ENCODE peak calls at places on chromosomes 11 and 22, in ten cellular contexts. A, I, H, X, F, C, Y, J, M and D are unnamed samples.

GRCh38 chr22:39514373-39514973 is 5.9 kb upstream of the ATF4 start:
- DNase-seq in J (no peak), X (no peak), H (peak), I (no peak), Y (peak), M (peak), C (peak), A (peak), F (peak), D (no peak)

GRCh38 chr11:27234043-27234668 is 128.9 kb downstream of the CCDC34 start:
- DNase-seq in M (no peak), J (peak), H (peak), X (peak), C (no peak), F (peak), Y (no peak), I (peak), A (peak), D (peak)

GRCh38 chr22:22397292-22397870 is 111.2 kb downstream of the ZNF280B start:
- DNase-seq in C (no peak), Y (peak), A (peak), F (peak), H (peak), I (no peak), M (no peak), J (peak), X (no peak), D (no peak)

GRCh38 chr11:91790873-91791468 is 433.6 kb upstream of the FAT3 start:
- DNase-seq in I (no peak), M (no peak), Y (peak), A (no peak), C (no peak), F (no peak), H (no peak), X (no peak), J (peak), D (no peak)

GRCh38 chr22:38872831-38873248 is 824 bp upstream of the CBX6 start:
- DNase-seq in J (peak), A (no peak), Y (peak), I (no peak), M (peak), H (peak), F (no peak), X (no peak), C (peak), D (no peak)

GRCh38 chr11:9982796-9983579 is 311.0 kb downstream of the SBF2 start:
- DNase-seq in M (peak), C (peak), J (peak), F (no peak), Y (no peak), H (peak), A (peak), X (peak), I (no peak), D (no peak)

GRCh38 chr22:39181778-39182177 is 29.3 kb upstream of the CBX7 start:
- DNase-seq in Y (no peak), C (no peak), X (no peak), I (no peak), A (no peak), J (no peak), M (no peak), F (no peak), H (no peak), D (no peak)

GRCh38 chr11:129881570-129882170 is 13.7 kb downstream of the NFRKB start:
- DNase-seq in J (peak), A (peak), I (no peak), M (peak), C (peak), H (peak), F (no peak), X (no peak), Y (peak), D (no peak)

GRCh38 chr11:68297812-68298658 is 14.4 kb upstream of the LRP5 start:
- DNase-seq in J (peak), H (peak), A (peak), I (no peak), X (peak), Y (peak), C (peak), F (peak), M (peak), D (no peak)

GRCh38 chr11:820655-821512 is 2.2 kb downstream of the PNPLA2 start:
- DNase-seq in H (no peak), M (peak), A (peak), Y (no peak), F (peak), X (no peak), I (no peak), J (no peak), C (no peak), D (no peak)

GRCh38 chr11:121839821-121840220 is 276.2 kb downstream of the BLID start:
- DNase-seq in C (no peak), M (no peak), J (no peak), H (peak), I (peak), Y (no peak), F (no peak), A (no peak), X (peak), D (peak)

GRCh38 chr11:114081641-114082414 is 22.3 kb downstream of the ZBTB16 start:
- DNase-seq in I (no peak), X (peak), H (peak), C (no peak), Y (no peak), A (no peak), F (no peak), M (no peak), J (no peak), D (peak)

GRCh38 chr11:94638278-94638901 is 71.2 kb downstream of the PIWIL4 start:
- DNase-seq in F (no peak), A (no peak), H (peak), J (no peak), Y (no peak), C (no peak), I (no peak), M (no peak), X (no peak), D (no peak)

GRCh38 chr22:47292546-47293320 is 530.3 kb downstream of the TBC1D22A start:
- DNase-seq in Y (no peak), M (peak), C (no peak), J (peak), X (no peak), H (peak), A (no peak), I (no peak), F (no peak), D (peak)

GRCh38 chr22:24185501-24186351 is 4.4 kb downstream of the SUSD2 start:
- DNase-seq in I (no peak), F (no peak), M (no peak), H (no peak), Y (no peak), C (no peak), X (no peak), A (no peak), J (no peak), D (no peak)

GRCh38 chr11:119481667-119482400 is 58.9 kb upstream of the THY1 start:
- DNase-seq in J (peak), H (no peak), M (peak), X (no peak), I (no peak), C (peak), A (no peak), F (no peak), Y (no peak), D (no peak)

GRCh38 chr22:48347311-48347710 is 1480.4 kb downstream of the BRD1 start:
- DNase-seq in M (no peak), I (no peak), A (no peak), C (no peak), Y (no peak), J (no peak), H (no peak), X (no peak), F (no peak), D (no peak)

GRCh38 chr11:13955971-13956421 is 6.5 kb upstream of the SPON1 start:
- DNase-seq in Y (peak), J (peak), M (peak), X (peak), I (no peak), C (peak), A (peak), F (peak), H (peak), D (no peak)

GRCh38 chr22:19853879-19854777 is 546 bp downstream of the GNB1L start:
- DNase-seq in C (no peak), F (no peak), X (no peak), Y (peak), A (no peak), M (peak), J (peak), H (peak), I (no peak), D (no peak)

GRCh38 chr11:76856111-76856510 is 4.6 kb upstream of the ACER3 start:
- DNase-seq in A (no peak), C (no peak), X (no peak), I (no peak), F (no peak), M (no peak), Y (no peak), H (no peak), J (no peak), D (no peak)

GRCh38 chr11:76604081-76604601 is 66.4 kb downstream of the LRRC32 start:
- DNase-seq in M (no peak), I (no peak), Y (no peak), F (no peak), C (no peak), X (no peak), H (no peak), J (peak), A (no peak), D (no peak)

GRCh38 chr11:105045897-105046296 is 762 bp upstream of the CARD16 start:
- DNase-seq in A (peak), Y (no peak), C (no peak), I (no peak), F (no peak), M (no peak), X (no peak), J (no peak), H (no peak), D (peak)

GRCh38 chr11:126310992-126311310 is 7.1 kb downstream of the DCPS start:
- DNase-seq in M (no peak), I (no peak), C (no peak), H (no peak), J (no peak), F (no peak), X (no peak), Y (no peak), A (no peak), D (no peak)

GRCh38 chr22:29476116-29476515 is 3.9 kb upstream of the NEFH start:
- DNase-seq in H (no peak), A (no peak), Y (no peak), F (no peak), M (no peak), C (no peak), I (no peak), J (no peak), X (no peak), D (no peak)

GRCh38 chr11:65262381-65262680 is 569 bp downstream of the POLA2 start:
- DNase-seq in I (no peak), F (peak), Y (peak), J (no peak), H (peak), A (no peak), M (peak), C (no peak), X (no peak), D (no peak)

DNA sequence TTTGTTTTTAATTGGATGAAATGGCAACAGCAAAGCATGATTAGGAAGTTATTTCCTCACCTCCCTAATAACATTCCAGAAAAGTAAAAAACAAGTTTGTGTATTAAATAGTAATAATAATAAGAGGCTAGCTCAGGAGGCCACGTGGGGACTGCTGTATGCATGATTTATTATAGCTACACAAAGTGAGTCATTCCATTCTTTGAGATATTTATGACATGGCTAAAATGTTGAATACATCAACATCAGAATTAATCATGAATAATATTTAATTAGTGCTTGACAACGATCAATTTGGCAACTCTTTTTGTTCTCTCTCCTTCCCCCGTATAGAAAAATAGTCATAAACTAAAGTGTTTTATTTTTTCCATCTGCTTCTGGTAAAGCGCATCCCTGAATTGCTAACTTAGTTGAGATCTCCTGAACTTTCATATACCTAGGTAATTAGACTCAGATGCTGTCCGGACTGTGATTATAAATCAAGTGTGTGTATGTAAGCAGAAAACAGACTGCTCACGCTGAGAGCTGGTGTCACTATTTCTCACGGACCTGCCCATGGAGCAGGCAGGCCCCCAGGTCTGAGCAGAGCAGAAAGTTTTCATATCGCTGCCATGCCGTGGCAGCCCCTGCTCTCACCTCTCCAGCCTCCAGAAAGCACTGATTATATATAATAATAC is 125.7 kb downstream of the WT1 start:
- DNase-seq in Y (no peak), F (no peak), M (no peak), C (no peak), H (no peak), X (no peak), A (peak), J (no peak), I (no peak), D (no peak)
- H3K4me3 ChIP-seq in Y (no peak), F (no peak), M (no peak), C (no peak), H (no peak), X (no peak), A (no peak), J (no peak), I (no peak), D (no peak)

DNA sequence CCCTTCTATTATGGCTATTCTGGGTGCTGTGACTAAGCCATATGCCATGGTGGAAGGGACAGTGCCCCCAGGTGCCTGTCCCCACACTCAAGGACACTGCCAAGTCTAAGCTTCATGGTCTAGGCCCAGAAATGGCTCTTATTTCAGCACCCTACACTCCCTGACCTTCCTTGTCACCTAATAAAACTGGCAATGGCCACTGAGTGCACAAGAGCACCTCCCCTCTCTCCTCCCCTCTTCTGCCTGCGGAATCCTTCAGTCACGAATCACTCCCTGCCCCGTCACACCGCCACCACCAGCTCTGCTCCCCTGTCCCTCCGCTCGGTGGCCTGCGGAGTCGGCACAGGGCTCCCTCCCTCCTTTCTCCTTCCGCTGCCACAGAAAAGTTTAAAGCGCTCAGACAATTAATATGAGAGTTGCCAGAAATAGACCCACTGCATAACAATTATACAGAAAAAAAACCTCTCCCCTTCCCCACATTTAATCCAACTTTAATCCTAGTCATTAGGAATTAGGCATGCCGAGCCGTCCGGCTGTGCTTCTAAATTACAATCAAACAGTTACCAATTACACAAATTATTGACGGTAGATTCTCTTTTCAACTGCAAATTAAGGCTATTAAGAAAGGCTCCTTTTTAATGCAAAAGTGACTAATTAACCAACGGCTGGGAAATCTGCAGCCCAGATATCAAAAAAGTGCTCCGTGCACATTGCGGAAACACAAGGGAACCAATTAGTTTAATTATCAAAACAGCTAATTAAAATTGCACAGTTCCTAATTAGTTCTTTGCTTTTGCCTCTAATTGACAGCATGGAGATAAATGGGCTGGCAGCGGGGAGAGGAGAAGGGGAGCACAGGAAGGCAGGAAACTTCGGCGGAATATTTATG is 19.2 kb upstream of the LMO1 start:
- DNase-seq in J (peak), C (peak), H (no peak), Y (no peak), F (no peak), M (no peak), I (no peak), X (no peak), A (no peak), D (no peak)
- H3K4me3 ChIP-seq in J (peak), C (peak), H (no peak), Y (no peak), F (peak), M (peak), I (no peak), X (peak), A (no peak), D (no peak)

GRCh38 chr22:41911292-41911611 is 3.6 kb downstream of the SHISA8 start:
- DNase-seq in J (no peak), A (no peak), F (no peak), I (no peak), Y (no peak), H (no peak), C (no peak), X (no peak), M (no peak), D (no peak)
- H3K4me3 ChIP-seq in J (no peak), A (no peak), F (no peak), I (no peak), Y (no peak), H (no peak), C (no peak), X (no peak), M (peak), D (no peak)

GRCh38 chr22:36236338-36237319 is 2.7 kb downstream of the APOL2 start:
- DNase-seq in X (no peak), A (peak), M (no peak), Y (no peak), H (no peak), J (no peak), C (no peak), F (no peak), I (no peak), D (no peak)
- H3K4me3 ChIP-seq in X (peak), A (no peak), M (peak), Y (peak), H (no peak), J (no peak), C (no peak), F (no peak), I (no peak), D (no peak)

GRCh38 chr11:45896392-45897068 is 10.5 kb downstream of the FREY1 start:
- DNase-seq in F (no peak), I (no peak), H (no peak), J (peak), M (no peak), Y (no peak), X (no peak), C (peak), A (no peak), D (no peak)
- H3K4me3 ChIP-seq in F (no peak), I (no peak), H (no peak), J (no peak), M (no peak), Y (no peak), X (no peak), C (no peak), A (no peak), D (no peak)

GRCh38 chr11:8814209-8814922 is 96.6 kb upstream of the AKIP1 start:
- DNase-seq in F (no peak), M (no peak), H (peak), J (no peak), C (no peak), X (no peak), A (peak), Y (peak), I (no peak), D (no peak)
- H3K4me3 ChIP-seq in F (no peak), M (no peak), H (no peak), J (no peak), C (no peak), X (no peak), A (no peak), Y (no peak), I (no peak), D (no peak)

DNA sequence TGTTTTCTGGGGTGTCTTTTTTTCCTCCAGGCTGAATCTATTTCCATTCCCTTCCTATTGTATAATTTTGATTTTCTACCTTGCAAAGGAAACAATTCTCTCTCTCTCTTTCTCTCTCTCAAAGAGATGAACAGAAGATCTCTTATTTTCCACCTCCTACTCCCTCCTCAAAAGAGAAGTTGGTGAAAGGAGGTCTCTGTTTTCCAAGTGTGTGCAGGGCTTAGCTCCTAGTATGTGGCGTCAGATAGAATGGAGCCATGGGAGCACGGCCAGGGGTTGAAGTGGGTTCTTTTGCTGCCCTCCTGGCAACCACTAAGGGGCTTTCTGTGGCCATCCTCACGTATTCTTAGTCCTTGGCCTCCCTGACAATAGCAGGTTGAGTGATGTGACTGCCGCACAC is 480 bp downstream of the TRIM34 start:
- DNase-seq in F (no peak), I (no peak), Y (no peak), C (no peak), X (no peak), H (no peak), J (no peak), M (no peak), A (no peak), D (no peak)
- H3K4me3 ChIP-seq in F (peak), I (peak), Y (peak), C (no peak), X (peak), H (peak), J (no peak), M (peak), A (peak), D (peak)